ENCODE peak calls at places on chromosomes 11 and 22, in five cellular contexts. T is esophagus squamous epithelium, U is pancreas, X is OCI-LY7, O is mucosa of descending colon. B is an unnamed sample. For H3K4me1, the result is how much of the 10 kb centered on the place peaks cover.

GRCh38 chr11:40215605-40216004 is 1243.8 kb downstream of the LRRC4C start:
- DNase-seq in T (no peak), U (no peak), X (no peak), O (no peak), B (no peak)

GRCh38 chr11:100671471-100671870 is 15.6 kb upstream of the ARHGAP42 start:
- DNase-seq in T (no peak), U (no peak), X (no peak), O (no peak), B (no peak)

GRCh38 chr22:42338502-42338901 is 68.0 kb upstream of the TCF20 start:
- DNase-seq in T (no peak), U (no peak), X (no peak), O (peak), B (no peak)

GRCh38 chr11:11993814-11994213 is 14.6 kb downstream of the DKK3 start:
- DNase-seq in T (no peak), U (no peak), X (no peak), O (no peak), B (no peak)

GRCh38 chr11:250740-251299 is 14.0 kb downstream of the PSMD13 start:
- DNase-seq in T (no peak), U (peak), X (peak), O (peak), B (no peak)

GRCh38 chr22:32617883-32618282 is 143.3 kb downstream of the FBXO7 start:
- DNase-seq in T (no peak), U (no peak), X (no peak), O (peak), B (no peak)

GRCh38 chr11:65552413-65552951 is 5.7 kb downstream of the LTBP3 start:
- DNase-seq in T (no peak), U (no peak), X (peak), O (no peak), B (no peak)

GRCh38 chr11:46347637-46348311 is 511 bp downstream of the DGKZ start:
- DNase-seq in T (no peak), U (peak), X (no peak), O (peak), B (no peak)

GRCh38 chr22:23396362-23397007 is 183.6 kb downstream of the IGLL1 start:
- DNase-seq in T (no peak), U (no peak), X (no peak), O (no peak), B (no peak)

DNA sequence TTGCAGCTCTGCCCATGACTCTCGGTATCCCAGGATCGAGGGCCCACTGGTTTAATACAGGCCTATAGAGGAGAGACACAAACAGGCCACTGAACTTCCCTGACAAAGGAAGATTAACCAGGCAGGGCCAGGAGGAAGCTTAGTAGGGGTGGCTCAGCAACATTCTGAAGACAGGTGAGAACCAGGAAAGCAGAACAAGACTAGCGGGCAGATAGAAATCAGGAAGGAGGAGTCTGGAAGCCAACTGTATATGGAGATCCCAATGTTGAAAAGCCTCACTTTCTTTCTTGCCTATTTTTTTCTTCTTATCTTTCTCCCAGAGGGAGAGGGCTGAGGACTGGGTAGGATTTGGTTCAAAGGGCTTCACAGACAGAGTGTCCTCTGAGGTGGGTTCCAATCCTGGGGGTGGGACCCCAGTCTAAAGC is 5.4 kb downstream of the PI4KA start:
- DNase-seq in T (no peak), U (no peak), X (no peak), O (no peak), B (no peak)
- H3K4me1 ChIP-seq in T (half or more), U (under half), X (under half), O (under half), B (under half)

GRCh38 chr11:30016588-30017363 is at the start of gene KCNA4:
- DNase-seq in T (no peak), U (peak), X (no peak), O (no peak), B (no peak)
- H3K4me3 ChIP-seq in T (peak), U (peak), X (no peak), O (no peak), B (peak)

GRCh38 chr22:37301144-37301820 is 19.0 kb downstream of the CYTH4 start:
- DNase-seq in T (no peak), U (no peak), X (no peak), O (no peak), B (no peak)

GRCh38 chr22:37299969-37300509 is 17.7 kb downstream of the CYTH4 start:
- DNase-seq in T (no peak), U (no peak), X (no peak), O (no peak), B (no peak)

GRCh38 chr22:37298748-37299495 is 16.6 kb downstream of the CYTH4 start:
- DNase-seq in T (no peak), U (no peak), X (no peak), O (no peak), B (no peak)

GRCh38 chr22:37302617-37303555 is 20.6 kb downstream of the CYTH4 start:
- DNase-seq in T (no peak), U (no peak), X (no peak), O (no peak), B (no peak)

DNA sequence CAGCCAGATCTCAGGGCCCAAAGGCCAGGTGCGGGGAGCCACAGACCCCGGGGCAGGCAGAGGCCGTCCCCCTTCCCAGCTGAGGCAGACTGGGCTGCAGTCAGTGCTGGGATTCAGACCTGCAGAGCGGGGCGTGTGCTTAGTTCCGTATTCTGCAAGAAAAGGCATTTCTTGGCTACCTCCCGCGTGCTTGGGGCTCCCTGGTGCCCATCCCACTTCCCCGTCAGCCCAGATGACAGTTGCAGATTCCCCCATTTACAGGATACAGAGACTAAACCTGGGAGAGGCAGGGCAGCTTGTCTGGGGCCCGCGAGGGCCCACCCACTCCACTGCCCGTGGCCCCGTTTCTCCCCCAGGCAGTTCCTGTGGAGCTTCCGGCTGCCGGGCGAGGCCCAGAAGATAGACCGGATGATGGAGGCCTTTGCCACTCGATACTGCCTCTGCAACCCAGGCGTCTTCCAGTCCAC is 18.3 kb downstream of the CYTH4 start:
- DNase-seq in T (no peak), U (no peak), X (no peak), O (no peak), B (no peak)
- H3K4me1 ChIP-seq in T (under half), U (under half), X (under half), O (under half), B (under half)

DNA sequence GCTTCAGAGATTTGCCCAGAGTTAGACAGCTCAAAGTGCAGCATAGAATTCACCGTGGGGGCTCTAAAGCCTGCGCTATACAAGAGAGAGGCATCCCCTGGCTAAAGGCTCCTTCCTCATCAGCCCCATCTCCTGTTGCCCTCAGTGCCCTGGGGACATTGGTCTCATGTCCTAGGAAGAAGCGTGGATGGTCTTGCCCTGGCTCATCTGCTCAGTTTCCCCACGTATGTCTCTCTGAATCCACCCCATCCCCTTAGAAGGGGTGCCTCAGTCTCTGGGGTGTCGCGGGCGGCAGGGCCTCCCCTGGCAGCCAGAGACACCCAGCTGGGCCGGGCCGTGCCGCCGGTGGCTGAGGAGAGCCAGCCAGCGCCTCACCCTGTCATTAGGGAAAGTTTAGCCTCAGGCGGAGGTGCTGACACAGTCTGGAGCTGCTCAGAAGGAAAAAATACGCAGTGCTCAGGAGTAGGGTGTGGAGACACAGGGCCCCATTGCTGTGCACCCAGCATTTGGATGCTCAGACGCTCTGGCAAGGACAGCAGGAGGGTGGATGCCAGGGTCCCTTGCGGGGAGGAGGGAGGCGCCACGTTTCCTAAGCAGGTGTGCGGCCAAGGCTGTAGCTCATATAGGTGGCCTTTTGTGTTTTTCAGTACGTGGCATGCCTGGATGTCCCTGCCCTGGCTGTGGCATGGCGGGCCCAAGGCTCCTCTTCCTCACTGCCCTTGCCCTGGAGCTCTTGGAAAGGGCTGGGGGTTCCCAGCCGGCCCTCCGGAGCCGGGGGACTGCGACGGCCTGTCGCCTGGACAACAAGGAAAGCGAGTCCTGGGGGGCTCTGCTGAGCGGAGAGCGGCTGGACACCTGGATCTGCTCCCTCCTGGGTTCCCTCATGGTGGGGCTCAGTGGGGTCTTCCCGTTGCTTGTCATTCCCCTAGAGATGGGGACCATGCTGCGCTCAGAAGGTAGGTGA is 1.3 kb downstream of the SLC39A13 start:
- DNase-seq in T (no peak), U (peak), X (no peak), O (no peak), B (no peak)
- H3K4me3 ChIP-seq in T (peak), U (peak), X (peak), O (no peak), B (peak)

GRCh38 chr22:33873666-33874065 is 46.6 kb downstream of the LARGE1 start:
- DNase-seq in T (no peak), U (no peak), X (no peak), O (no peak), B (no peak)

GRCh38 chr22:33874206-33874605 is 46.1 kb downstream of the LARGE1 start:
- DNase-seq in T (no peak), U (no peak), X (no peak), O (no peak), B (no peak)

GRCh38 chr22:33873186-33873585 is 47.1 kb downstream of the LARGE1 start:
- DNase-seq in T (no peak), U (no peak), X (no peak), O (no peak), B (peak)

GRCh38 chr22:33869946-33870345 is 50.3 kb downstream of the LARGE1 start:
- DNase-seq in T (no peak), U (no peak), X (no peak), O (no peak), B (no peak)

GRCh38 chr22:33871935-33872334 is 48.3 kb downstream of the LARGE1 start:
- DNase-seq in T (no peak), U (no peak), X (no peak), O (no peak), B (peak)
- H3K4me1 ChIP-seq in T (under half), U (under half), X (under half), O (under half), B (half or more)

GRCh38 chr11:115290479-115291390 is 213.5 kb downstream of the CADM1 start:
- DNase-seq in T (no peak), U (no peak), X (no peak), O (no peak), B (no peak)
- H3K4me3 ChIP-seq in T (no peak), U (no peak), X (no peak), O (no peak), B (no peak)

GRCh38 chr11:129999407-129999806 is 3.2 kb downstream of the PRDM10 start:
- DNase-seq in T (no peak), U (no peak), X (no peak), O (no peak), B (no peak)
- H3K4me1 ChIP-seq in T (half or more), U (under half), X (half or more), O (under half), B (under half)

B was measured in thoracic aorta.